ENCODE peak calls at places on chromosome 14, in eight cellular contexts. U is fibroblast of lung; V is M059J; Z is central memory CD4-positive, alpha-beta T cell; B is HuH-7.5; P is body of pancreas; M is GM03348; J is activated effector memory CD4-positive, alpha-beta T cell treated with Interleukin-2 at 50 U/mL for 16 hours. F is an unnamed sample.
A peak's percentile ranks its signal among the peaks of the same experiment; 100 is the strongest.

GRCh38 chr14:38951451-38951850 is 151.6 kb downstream of the SEC23A start:
- DNase-seq in U (peak; percentile 80), V (peak; percentile 78), Z (no peak), B (no peak), P (no peak), M (peak; percentile 79), J (no peak), F (no peak)

GRCh38 chr14:20428010-20428365 is 8.0 kb downstream of the KLHL33 start:
- DNase-seq in U (no peak), V (no peak), Z (no peak), B (no peak), P (no peak), M (no peak), J (no peak), F (no peak)

GRCh38 chr14:95915326-95915725 is 38.7 kb downstream of the TUNAR start:
- DNase-seq in U (no peak), V (no peak), Z (no peak), B (no peak), P (no peak), M (no peak), J (no peak), F (no peak)

GRCh38 chr14:91867316-91867988 is at the start of gene TC2N:
- DNase-seq in U (no peak), V (no peak), Z (peak; percentile 72), B (no peak), P (no peak), M (no peak), J (peak; percentile 56), F (peak; percentile 60)

GRCh38 chr14:35319509-35319908 is 27.3 kb downstream of the PSMA6 start:
- DNase-seq in U (no peak), V (no peak), Z (no peak), B (no peak), P (no peak), M (no peak), J (no peak), F (no peak)

GRCh38 chr14:23512156-23512555 is 39.4 kb downstream of the ZFHX2 start:
- DNase-seq in U (peak; percentile 7), V (no peak), Z (no peak), B (no peak), P (no peak), M (no peak), J (no peak), F (peak; percentile 14)

GRCh38 chr14:33699300-33699699 is 251.6 kb downstream of the EGLN3 start:
- DNase-seq in U (no peak), V (peak; percentile 33), Z (no peak), B (no peak), P (no peak), M (no peak), J (no peak), F (no peak)

GRCh38 chr14:99325591-99325990 is 53.6 kb upstream of the BCL11B start:
- DNase-seq in U (no peak), V (no peak), Z (no peak), B (no peak), P (no peak), M (no peak), J (no peak), F (no peak)

GRCh38 chr14:62126885-62127478 is 364.8 kb downstream of the SNAPC1 start:
- DNase-seq in U (peak; percentile 41), V (peak; percentile 58), Z (peak; percentile 12), B (peak; percentile 34), P (no peak), M (peak; percentile 54), J (no peak), F (no peak)

F was measured in T-cell.